ENCODE peak calls at places on chromosomes 13 and 19, in nine cellular contexts. U, N, D, Q, W, H, C, X and S are unnamed samples.

GRCh38 chr13:52862358-52863206 is 14.1 kb upstream of the PCDH8 start:
- DNase-seq in U (no peak), N (peak), D (peak), Q (peak), W (peak), H (no peak), C (no peak), X (peak), S (no peak)

GRCh38 chr19:52138614-52139290 is 986 bp downstream of the ZNF616 start:
- DNase-seq in U (no peak), N (peak), D (no peak), Q (peak), W (no peak), H (no peak), C (peak), X (no peak), S (peak)

GRCh38 chr13:102028198-102028597 is 373.6 kb downstream of the FGF14 start:
- DNase-seq in U (no peak), N (no peak), D (no peak), Q (no peak), W (no peak), H (no peak), C (no peak), X (no peak), S (no peak)

GRCh38 chr19:17424743-17425365 is 5.0 kb downstream of the MVB12A start:
- DNase-seq in U (no peak), N (no peak), D (no peak), Q (peak), W (no peak), H (no peak), C (no peak), X (peak), S (peak)

GRCh38 chr19:30076751-30077670 is 135.0 kb downstream of the URI1 start:
- DNase-seq in U (peak), N (peak), D (no peak), Q (no peak), W (no peak), H (no peak), C (no peak), X (no peak), S (no peak)

GRCh38 chr13:30191491-30192100 is 115.8 kb downstream of the KATNAL1 start:
- DNase-seq in U (no peak), N (no peak), D (no peak), Q (no peak), W (no peak), H (no peak), C (no peak), X (no peak), S (no peak)

GRCh38 chr19:2477732-2478191 is 1.8 kb downstream of the GADD45B start:
- DNase-seq in U (no peak), N (peak), D (no peak), Q (peak), W (no peak), H (no peak), C (no peak), X (peak), S (peak)

GRCh38 chr13:50643055-50643454 is 200.4 kb downstream of the DLEU7 start:
- DNase-seq in U (no peak), N (no peak), D (no peak), Q (no peak), W (no peak), H (no peak), C (no peak), X (no peak), S (no peak)

GRCh38 chr13:64471916-64472315 is 2758.2 kb downstream of the PCDH9 start:
- DNase-seq in U (no peak), N (no peak), D (peak), Q (no peak), W (no peak), H (no peak), C (no peak), X (peak), S (no peak)

GRCh38 chr13:113915012-113915763 is 51.3 kb upstream of the GAS6 start:
- DNase-seq in U (no peak), N (no peak), D (no peak), Q (no peak), W (peak), H (no peak), C (no peak), X (no peak), S (no peak)

GRCh38 chr19:41265376-41266153 is 1.4 kb downstream of the HNRNPUL1 start:
- DNase-seq in U (no peak), N (peak), D (peak), Q (peak), W (peak), H (no peak), C (no peak), X (peak), S (no peak)

GRCh38 chr13:111659842-111660241 is 339.4 kb downstream of the TEX29 start:
- DNase-seq in U (peak), N (no peak), D (no peak), Q (no peak), W (no peak), H (no peak), C (no peak), X (no peak), S (no peak)

GRCh38 chr13:81990652-81991051 is 1649.7 kb upstream of the SPRY2 start:
- DNase-seq in U (no peak), N (no peak), D (no peak), Q (no peak), W (no peak), H (no peak), C (no peak), X (no peak), S (no peak)

GRCh38 chr19:14475251-14476073 is at the start of gene PTGER1:
- DNase-seq in U (no peak), N (no peak), D (no peak), Q (no peak), W (no peak), H (no peak), C (no peak), X (no peak), S (no peak)

GRCh38 chr13:41345921-41346589 is 35.0 kb downstream of the NAA16 start:
- DNase-seq in U (no peak), N (no peak), D (no peak), Q (no peak), W (no peak), H (no peak), C (no peak), X (peak), S (no peak)

GRCh38 chr19:21698215-21698614 is 69.2 kb downstream of the ZNF100 start:
- DNase-seq in U (no peak), N (no peak), D (no peak), Q (no peak), W (no peak), H (no peak), C (peak), X (peak), S (no peak)

GRCh38 chr19:10927691-10928562 is 512 bp downstream of the YIPF2 start:
- DNase-seq in U (no peak), N (no peak), D (no peak), Q (no peak), W (no peak), H (no peak), C (no peak), X (no peak), S (no peak)

GRCh38 chr19:23118400-23118799 is 1.6 kb downstream of the ZNF730 start:
- DNase-seq in U (no peak), N (no peak), D (no peak), Q (no peak), W (no peak), H (no peak), C (no peak), X (no peak), S (no peak)

GRCh38 chr13:49587311-49587847 is 2.0 kb upstream of the RCBTB1 start:
- DNase-seq in U (no peak), N (no peak), D (no peak), Q (no peak), W (no peak), H (no peak), C (no peak), X (no peak), S (no peak)

GRCh38 chr13:25046985-25047660 is 48.8 kb upstream of the PABPC3 start:
- DNase-seq in U (no peak), N (no peak), D (no peak), Q (no peak), W (no peak), H (no peak), C (no peak), X (no peak), S (no peak)

GRCh38 chr13:43737524-43737923 is 49.2 kb downstream of the ENOX1 start:
- DNase-seq in U (no peak), N (no peak), D (no peak), Q (no peak), W (no peak), H (no peak), C (no peak), X (no peak), S (no peak)

GRCh38 chr13:29878101-29878500 is 27.7 kb upstream of the UBL3 start:
- DNase-seq in U (no peak), N (no peak), D (no peak), Q (no peak), W (no peak), H (no peak), C (no peak), X (no peak), S (no peak)

GRCh38 chr13:51942189-51942588 is 69.1 kb downstream of the ATP7B start:
- DNase-seq in U (no peak), N (peak), D (no peak), Q (no peak), W (peak), H (no peak), C (no peak), X (no peak), S (no peak)

GRCh38 chr13:51644649-51645048 is 60.4 kb downstream of the WDFY2 start:
- DNase-seq in U (no peak), N (no peak), D (no peak), Q (no peak), W (no peak), H (no peak), C (no peak), X (peak), S (no peak)

GRCh38 chr13:113644800-113645199 is 13.2 kb downstream of the ATP4B start:
- DNase-seq in U (no peak), N (no peak), D (no peak), Q (no peak), W (no peak), H (no peak), C (no peak), X (no peak), S (no peak)

GRCh38 chr19:16714702-16715294 is 4.8 kb upstream of the NWD1 start:
- DNase-seq in U (no peak), N (peak), D (no peak), Q (peak), W (peak), H (peak), C (peak), X (peak), S (peak)

GRCh38 chr19:1859319-1859718 is 4.1 kb downstream of the KLF16 start:
- DNase-seq in U (no peak), N (no peak), D (no peak), Q (no peak), W (no peak), H (no peak), C (no peak), X (no peak), S (no peak)

GRCh38 chr19:5308471-5309437 is 31.9 kb downstream of the PTPRS start:
- DNase-seq in U (no peak), N (peak), D (no peak), Q (peak), W (peak), H (no peak), C (peak), X (peak), S (peak)

GRCh38 chr13:94708971-94709614 is 3.3 kb downstream of the SOX21 start:
- DNase-seq in U (no peak), N (no peak), D (no peak), Q (no peak), W (no peak), H (no peak), C (no peak), X (no peak), S (no peak)

GRCh38 chr13:59176775-59177174 is 987.0 kb downstream of the DIAPH3 start:
- DNase-seq in U (no peak), N (no peak), D (no peak), Q (no peak), W (no peak), H (no peak), C (no peak), X (no peak), S (no peak)
- TF ChIP-seq CTCF in U (no peak), N (no peak), D (no peak), Q (no peak), W (peak), H (peak), C (no peak), X (no peak), S (no peak)

DNA sequence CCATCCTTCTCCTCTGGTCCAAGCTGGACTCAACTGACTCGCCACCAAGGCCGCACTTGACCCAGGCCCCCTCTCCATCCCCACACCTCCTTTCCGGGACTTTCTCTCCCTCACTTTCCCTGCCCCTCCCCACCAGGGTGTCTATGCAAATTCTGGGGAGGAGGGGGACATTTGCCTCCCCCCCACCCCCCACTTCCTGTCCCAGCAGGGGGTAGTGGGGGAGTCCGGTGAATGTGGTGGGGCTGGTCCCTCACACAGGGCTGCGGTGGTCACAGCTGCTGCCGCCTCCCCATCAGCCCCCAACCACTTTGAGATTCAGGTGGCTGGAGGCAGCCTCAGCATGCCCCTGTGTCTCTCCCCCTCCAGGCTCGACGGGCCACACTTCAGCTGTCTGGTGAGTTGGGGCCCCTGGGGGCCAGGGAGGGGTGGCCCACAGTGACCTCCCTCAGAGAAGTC is 870 bp downstream of the SPIB start:
- DNase-seq in U (no peak), N (no peak), D (no peak), Q (no peak), W (no peak), H (no peak), C (no peak), X (no peak), S (no peak)
- TF ChIP-seq POLR2A in U (no peak), N (no peak), D (no peak), Q (no peak), W (no peak), H (peak), C (no peak), X (no peak), S (no peak)

GRCh38 chr19:39413903-39414608 is 1.6 kb downstream of the PLEKHG2 start:
- DNase-seq in U (peak), N (peak), D (peak), Q (no peak), W (no peak), H (no peak), C (no peak), X (peak), S (peak)
- TF ChIP-seq CTCF in U (no peak), N (no peak), D (peak), Q (no peak), W (no peak), H (peak), C (no peak), X (no peak), S (no peak)

GRCh38 chr13:106529415-106530208 is 5.8 kb downstream of the EFNB2 start:
- DNase-seq in U (no peak), N (no peak), D (no peak), Q (no peak), W (no peak), H (no peak), C (no peak), X (peak), S (no peak)
- TF ChIP-seq POLR2A in U (no peak), N (no peak), D (no peak), Q (no peak), W (no peak), H (no peak), C (no peak), X (no peak), S (no peak)

GRCh38 chr13:97030705-97031452 is 36.6 kb upstream of the OXGR1 start:
- DNase-seq in U (no peak), N (no peak), D (peak), Q (peak), W (no peak), H (no peak), C (no peak), X (peak), S (no peak)
- TF ChIP-seq CTCF in U (no peak), N (no peak), D (peak), Q (no peak), W (no peak), H (peak), C (peak), X (peak), S (no peak)

GRCh38 chr19:56403764-56404704 is at the start of gene ZNF583:
- DNase-seq in U (peak), N (peak), D (peak), Q (peak), W (peak), H (peak), C (peak), X (peak), S (peak)
- TF ChIP-seq POLR2A in U (no peak), N (no peak), D (peak), Q (no peak), W (no peak), H (peak), C (peak), X (peak), S (no peak)

GRCh38 chr13:88979465-88980180 is 1308.5 kb downstream of the SLITRK5 start:
- DNase-seq in U (no peak), N (no peak), D (no peak), Q (no peak), W (no peak), H (no peak), C (no peak), X (no peak), S (no peak)
- TF ChIP-seq CTCF in U (no peak), N (no peak), D (no peak), Q (no peak), W (no peak), H (peak), C (no peak), X (no peak), S (no peak)

DNA sequence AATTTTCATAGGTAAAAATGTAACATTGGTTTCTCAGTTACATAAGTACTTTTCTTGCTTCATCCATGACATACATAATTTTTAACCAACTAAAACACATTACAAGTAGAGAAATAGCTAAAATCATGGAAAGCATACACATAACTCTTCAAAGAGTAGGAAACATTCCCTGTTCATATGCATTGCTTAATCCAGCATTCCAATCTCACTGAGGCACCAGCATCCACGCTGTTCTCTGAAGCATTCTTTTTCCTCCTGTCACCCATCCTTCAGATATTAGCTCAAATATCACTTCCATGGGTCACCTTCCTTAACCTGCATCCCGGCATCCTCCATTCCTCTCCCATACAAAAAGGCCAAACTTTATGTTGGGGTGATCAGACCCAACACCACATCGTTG is 79.1 kb downstream of the ZNF254 start:
- DNase-seq in U (no peak), N (no peak), D (no peak), Q (no peak), W (no peak), H (no peak), C (no peak), X (no peak), S (no peak)
- TF ChIP-seq POLR2A in U (no peak), N (no peak), D (no peak), Q (no peak), W (no peak), H (no peak), C (no peak), X (no peak), S (no peak)

GRCh38 chr19:46279177-46279576 is 17.7 kb upstream of the HIF3A start:
- DNase-seq in U (no peak), N (no peak), D (no peak), Q (no peak), W (no peak), H (no peak), C (no peak), X (no peak), S (no peak)
- TF ChIP-seq CTCF in U (no peak), N (no peak), D (no peak), Q (no peak), W (no peak), H (no peak), C (no peak), X (no peak), S (no peak)

GRCh38 chr19:47704656-47705055 is 8.6 kb upstream of the EHD2 start:
- DNase-seq in U (no peak), N (no peak), D (no peak), Q (no peak), W (no peak), H (no peak), C (no peak), X (no peak), S (no peak)

GRCh38 chr19:47704024-47704423 is 9.2 kb upstream of the EHD2 start:
- DNase-seq in U (no peak), N (peak), D (no peak), Q (no peak), W (no peak), H (no peak), C (no peak), X (no peak), S (no peak)

GRCh38 chr19:47701717-47702552 is 11.3 kb upstream of the EHD2 start:
- DNase-seq in U (no peak), N (no peak), D (no peak), Q (no peak), W (no peak), H (no peak), C (no peak), X (no peak), S (no peak)

GRCh38 chr19:47702671-47703070 is 10.6 kb upstream of the EHD2 start:
- DNase-seq in U (no peak), N (no peak), D (no peak), Q (no peak), W (no peak), H (no peak), C (no peak), X (no peak), S (no peak)

GRCh38 chr19:47703301-47703700 is 9.9 kb upstream of the EHD2 start:
- DNase-seq in U (no peak), N (no peak), D (no peak), Q (no peak), W (no peak), H (no peak), C (no peak), X (no peak), S (no peak)
- TF ChIP-seq POLR2A in U (no peak), N (no peak), D (no peak), Q (no peak), W (no peak), H (no peak), C (no peak), X (no peak), S (no peak)